ENCODE peak calls at places on chromosomes 3 and 15, in ten cellular contexts. F, K, A, G, C, P, Y, N, B and E are unnamed samples.

GRCh38 chr3:58041826-58042324 is 33.7 kb downstream of the FLNB start:
- DNase-seq in F (no peak), K (no peak), A (no peak), G (no peak), C (no peak), P (peak; percentile 55), Y (no peak), N (no peak), B (peak; percentile 64), E (no peak)

GRCh38 chr15:93235926-93236781 is 147.1 kb upstream of the RGMA start:
- DNase-seq in F (no peak), K (no peak), A (no peak), G (no peak), C (no peak), P (no peak), Y (peak; percentile 82), N (no peak), B (peak; percentile 68), E (no peak)

GRCh38 chr15:70054884-70055387 is 42.8 kb downstream of the TLE3 start:
- DNase-seq in F (no peak), K (no peak), A (no peak), G (no peak), C (no peak), P (no peak), Y (peak; percentile 56), N (no peak), B (no peak), E (no peak)

GRCh38 chr3:100039075-100039474 is 75.2 kb downstream of the FILIP1L start:
- DNase-seq in F (no peak), K (no peak), A (no peak), G (no peak), C (no peak), P (no peak), Y (no peak), N (no peak), B (no peak), E (no peak)

GRCh38 chr3:190338717-190339116 is 16.5 kb upstream of the CLDN1 start:
- DNase-seq in F (no peak), K (no peak), A (no peak), G (no peak), C (no peak), P (peak; percentile 86), Y (no peak), N (peak; percentile 13), B (no peak), E (no peak)

GRCh38 chr15:26352406-26352805 is 420.5 kb downstream of the GABRB3 start:
- DNase-seq in F (no peak), K (no peak), A (no peak), G (no peak), C (no peak), P (no peak), Y (no peak), N (no peak), B (no peak), E (no peak)

GRCh38 chr15:80970018-80970657 is 19.5 kb downstream of the MESD start:
- DNase-seq in F (peak; percentile 64), K (peak; percentile 55), A (peak; percentile 55), G (peak; percentile 70), C (no peak), P (peak; percentile 37), Y (no peak), N (peak; percentile 39), B (peak; percentile 74), E (peak; percentile 30)

GRCh38 chr3:55364426-55364825 is 122.7 kb downstream of the WNT5A start:
- DNase-seq in F (no peak), K (no peak), A (no peak), G (no peak), C (no peak), P (no peak), Y (no peak), N (no peak), B (no peak), E (no peak)

GRCh38 chr3:134640872-134641470 is 9.9 kb downstream of the KY start:
- DNase-seq in F (peak; percentile 28), K (no peak), A (no peak), G (peak; percentile 64), C (peak; percentile 69), P (no peak), Y (no peak), N (peak; percentile 18), B (peak; percentile 59), E (no peak)

GRCh38 chr3:119596392-119596791 is 1.3 kb upstream of the PLA1A start:
- DNase-seq in F (no peak), K (no peak), A (no peak), G (no peak), C (no peak), P (no peak), Y (no peak), N (no peak), B (no peak), E (no peak)

GRCh38 chr15:51334011-51334426 is 4.4 kb downstream of the CYP19A1 start:
- DNase-seq in F (no peak), K (no peak), A (no peak), G (no peak), C (no peak), P (no peak), Y (no peak), N (no peak), B (no peak), E (no peak)

GRCh38 chr15:64705006-64705405 is 70.4 kb downstream of the RBPMS2 start:
- DNase-seq in F (no peak), K (no peak), A (no peak), G (no peak), C (no peak), P (no peak), Y (no peak), N (no peak), B (no peak), E (no peak)

GRCh38 chr3:171860830-171861535 is 17.8 kb downstream of the TMEM212 start:
- DNase-seq in F (no peak), K (no peak), A (peak; percentile 25), G (no peak), C (no peak), P (no peak), Y (no peak), N (no peak), B (no peak), E (no peak)

GRCh38 chr15:25737218-25737643 is 125.9 kb downstream of the ATP10A start:
- DNase-seq in F (no peak), K (no peak), A (no peak), G (no peak), C (no peak), P (no peak), Y (peak; percentile 57), N (no peak), B (no peak), E (no peak)

GRCh38 chr3:33438284-33438668 is 1.9 kb downstream of the UBP1 start:
- DNase-seq in F (peak; percentile 47), K (no peak), A (no peak), G (no peak), C (no peak), P (peak; percentile 58), Y (no peak), N (no peak), B (peak; percentile 18), E (no peak)

GRCh38 chr3:67661079-67661478 is 6.7 kb upstream of the SUCLG2 start:
- DNase-seq in F (no peak), K (no peak), A (no peak), G (no peak), C (no peak), P (no peak), Y (no peak), N (no peak), B (no peak), E (no peak)

GRCh38 chr3:81674690-81675089 is 86.8 kb downstream of the GBE1 start:
- DNase-seq in F (no peak), K (no peak), A (no peak), G (no peak), C (no peak), P (no peak), Y (no peak), N (no peak), B (no peak), E (no peak)
- H3K9me3 ChIP-seq in F (no peaks in the 10 kb centered on the region), K (no peaks in the 10 kb centered on the region), A (no peaks in the 10 kb centered on the region), G (no peaks in the 10 kb centered on the region), C (no peaks in the 10 kb centered on the region), P (no peaks in the 10 kb centered on the region), Y (no peaks in the 10 kb centered on the region), N (no peaks in the 10 kb centered on the region), B (no peaks in the 10 kb centered on the region), E (no peaks in the 10 kb centered on the region)

GRCh38 chr15:78454992-78455391 is 17.0 kb downstream of the IREB2 start:
- DNase-seq in F (peak; percentile 37), K (no peak), A (no peak), G (no peak), C (no peak), P (no peak), Y (no peak), N (no peak), B (no peak), E (no peak)
- H3K9me3 ChIP-seq in F (no peaks in the 10 kb centered on the region), K (no peaks in the 10 kb centered on the region), A (no peaks in the 10 kb centered on the region), G (no peaks in the 10 kb centered on the region), C (no peaks in the 10 kb centered on the region), P (no peaks in the 10 kb centered on the region), Y (no peaks in the 10 kb centered on the region), N (no peaks in the 10 kb centered on the region), B (no peaks in the 10 kb centered on the region), E (no peaks in the 10 kb centered on the region)

DNA sequence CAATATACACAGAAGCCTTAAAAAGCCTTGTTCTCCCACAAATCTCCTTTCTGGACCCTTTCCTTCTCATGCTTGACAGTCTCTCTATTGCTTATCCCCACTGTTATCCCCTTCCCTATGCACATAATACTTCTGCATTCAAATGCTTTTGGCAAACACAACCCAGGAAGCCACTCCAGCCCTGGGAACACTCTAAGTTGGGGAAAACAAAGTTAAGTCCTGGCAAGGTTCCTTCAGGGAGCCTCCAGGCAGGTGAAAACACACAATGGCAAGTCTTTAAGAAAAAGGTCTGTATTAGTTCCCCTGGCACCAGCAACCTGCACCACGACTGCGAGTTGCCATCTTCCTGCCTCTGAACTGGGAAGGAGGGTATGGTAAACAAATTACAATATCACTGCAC is 19.7 kb upstream of the GANC start:
- DNase-seq in F (no peak), K (no peak), A (no peak), G (no peak), C (no peak), P (no peak), Y (no peak), N (no peak), B (no peak), E (no peak)
- H3K9me3 ChIP-seq in F (peaks cover 9% of the 10 kb centered on the region), K (no peaks in the 10 kb centered on the region), A (no peaks in the 10 kb centered on the region), G (peaks cover 3% of the 10 kb centered on the region), C (peaks cover 23% of the 10 kb centered on the region), P (no peaks in the 10 kb centered on the region), Y (no peaks in the 10 kb centered on the region), N (no peaks in the 10 kb centered on the region), B (peaks cover 13% of the 10 kb centered on the region), E (no peaks in the 10 kb centered on the region)

DNA sequence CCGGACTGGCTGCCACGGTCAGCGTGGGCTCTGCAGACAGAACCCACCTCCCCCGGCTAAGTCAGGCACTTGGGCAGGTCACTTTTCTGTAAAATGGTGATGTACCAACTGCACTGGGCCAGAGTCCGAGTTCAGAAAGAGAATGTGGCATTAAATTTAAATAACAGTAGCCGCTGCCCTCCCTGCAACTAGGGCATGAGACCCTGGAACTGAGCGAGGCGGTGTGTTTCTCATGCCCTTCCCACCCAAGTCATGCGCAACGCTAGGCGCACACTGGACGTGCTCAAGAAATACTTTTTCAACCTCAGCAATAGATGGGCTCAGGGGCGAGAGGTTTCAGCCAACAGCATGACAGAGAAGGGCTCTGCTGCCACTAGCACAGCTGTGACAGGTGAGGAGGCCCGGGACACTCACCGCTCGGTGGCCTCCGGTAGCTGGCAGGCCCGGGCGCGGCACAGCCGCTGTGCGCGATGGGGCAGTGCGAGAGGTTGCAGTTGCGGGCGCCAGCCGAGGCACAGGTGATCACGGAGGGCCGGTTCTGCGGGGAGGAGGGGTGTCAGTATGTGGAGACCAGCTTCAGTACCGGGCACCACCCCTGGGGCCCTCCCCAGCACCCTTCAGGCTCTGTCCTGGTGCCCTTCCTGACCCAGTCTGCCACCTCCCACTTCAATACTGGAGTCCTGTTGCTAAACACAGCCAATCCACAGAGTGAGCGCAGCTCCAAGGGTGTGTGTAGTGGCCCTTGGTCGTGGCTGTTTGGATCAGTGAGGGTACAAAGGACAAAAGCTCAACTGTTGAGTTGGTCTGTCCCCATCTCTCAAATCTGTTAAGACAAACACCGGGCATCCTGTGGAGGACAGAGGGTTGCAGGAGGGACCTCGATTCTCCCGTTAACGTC is 84.5 kb downstream of the VGLL4 start:
- DNase-seq in F (no peak), K (no peak), A (no peak), G (no peak), C (peak; percentile 29), P (no peak), Y (no peak), N (no peak), B (no peak), E (no peak)
- H3K9me3 ChIP-seq in F (no peaks in the 10 kb centered on the region), K (no peaks in the 10 kb centered on the region), A (no peaks in the 10 kb centered on the region), G (no peaks in the 10 kb centered on the region), C (no peaks in the 10 kb centered on the region), P (no peaks in the 10 kb centered on the region), Y (no peaks in the 10 kb centered on the region), N (no peaks in the 10 kb centered on the region), B (no peaks in the 10 kb centered on the region), E (no peaks in the 10 kb centered on the region)